ENCODE peak calls at places on chromosomes 6 and 20, in eight cellular contexts. L is cardiac fibroblast; F is neural crest cell; Y is stimulated activated CD4-positive, alpha-beta T cell treated with anti-CD3 and anti-CD28 coated beads, Interleukin-2, amount 100 ng/mL, for 24 hours; V is choroid plexus epithelial cell; M is KG1; J is G401; N is SK-N-SH. D is an unnamed sample.

GRCh38 chr20:50400705-50401045 is 109.5 kb upstream of the PTPN1 start:
- DNase-seq in J (no peak), N (no peak), Y (no peak), M (no peak), L (no peak), V (no peak), F (no peak), D (no peak)

GRCh38 chr20:22561965-22562581 is 22.3 kb downstream of the FOXA2 start:
- DNase-seq in J (no peak), M (no peak), L (no peak), F (no peak), V (no peak), N (no peak), Y (no peak), D (no peak)

GRCh38 chr20:55744896-55745295 is 260.4 kb downstream of the CBLN4 start:
- DNase-seq in V (no peak), F (no peak), M (no peak), Y (no peak), L (no peak), N (no peak), J (no peak), D (no peak)

GRCh38 chr20:48606117-48606840 is 221.5 kb downstream of the PREX1 start:
- DNase-seq in F (no peak), L (no peak), J (no peak), M (no peak), V (no peak), N (no peak), Y (no peak), D (no peak)

GRCh38 chr6:149190228-149190831 is 127.2 kb upstream of the TAB2 start:
- DNase-seq in Y (peak; percentile 71), N (no peak), L (peak; percentile 28), F (no peak), M (no peak), J (no peak), V (peak; percentile 68), D (peak; percentile 72)

GRCh38 chr6:22036267-22036666 is 260.6 kb downstream of the PRL start:
- DNase-seq in F (no peak), M (no peak), V (peak; percentile 42), L (no peak), Y (no peak), N (peak; percentile 9), J (no peak), D (no peak)

GRCh38 chr6:27321370-27321769 is 9.3 kb upstream of the POM121L2 start:
- DNase-seq in V (no peak), L (no peak), N (no peak), J (no peak), Y (no peak), F (no peak), M (no peak), D (no peak)

GRCh38 chr20:5977975-5978374 is 27.5 kb downstream of the MCM8 start:
- DNase-seq in Y (no peak), L (no peak), N (no peak), M (no peak), J (no peak), F (no peak), V (no peak), D (no peak)

GRCh38 chr6:71478834-71479541 is 190.4 kb downstream of the OGFRL1 start:
- DNase-seq in V (peak; percentile 97), F (no peak), N (no peak), L (peak; percentile 97), Y (no peak), M (no peak), J (no peak), D (no peak)

D was measured in stimulated activated naive CD8-positive, alpha-beta T cell treated with anti-CD3 and anti-CD28 coated beads, Interleukin-15, Interleukin-2, amounts not matched to agents 100 U/mL and 50 U/mL, for 24 hours.